ENCODE peak calls at places on chromosomes 2 and 18, in ten cellular contexts. A is NCI-H1092; F is HCT116; M is epithelial cell of esophagus; Z is ELR; P is activated T-cell treated with anti-CD3 and anti-CD28 coated beads, Interleukin-2, amount 50 U/mL, for 72 hours; X is M059J; K is A172; H is right lobe of liver; J is Calu3. G is an unnamed sample.

GRCh38 chr18:26091047-26091630 is 726 bp upstream of the SS18 start:
- DNase-seq in J (no peak), A (no peak), K (peak), Z (peak), X (peak), M (no peak), H (peak), P (no peak), F (peak), G (no peak)

GRCh38 chr18:58785171-58785805 is 79.4 kb upstream of the ZNF532 start:
- DNase-seq in M (peak), Z (peak), K (peak), A (no peak), H (no peak), X (peak), F (peak), J (peak), P (no peak), G (peak)

GRCh38 chr2:219079417-219079816 is 18.7 kb upstream of the IHH start:
- DNase-seq in M (peak), H (peak), Z (peak), J (no peak), X (peak), P (no peak), A (no peak), F (no peak), K (peak), G (peak)

GRCh38 chr2:205590759-205591158 is 91.5 kb upstream of the NRP2 start:
- DNase-seq in M (peak), P (no peak), X (peak), J (no peak), A (no peak), F (no peak), Z (peak), K (peak), H (no peak), G (peak)

GRCh38 chr2:133296396-133296795 is 271.9 kb downstream of the NCKAP5 start:
- DNase-seq in F (no peak), A (no peak), K (no peak), H (no peak), J (no peak), Z (no peak), M (peak), P (no peak), X (no peak), G (no peak)

GRCh38 chr2:176492583-176492982 is 223.3 kb downstream of the MTX2 start:
- DNase-seq in J (no peak), X (no peak), F (no peak), H (no peak), K (no peak), P (no peak), Z (no peak), M (no peak), A (no peak), G (no peak)

GRCh38 chr2:231425811-231426703 is 30.5 kb downstream of the B3GNT7 start:
- DNase-seq in Z (peak), P (no peak), K (peak), F (no peak), J (no peak), H (no peak), X (peak), A (no peak), M (no peak), G (peak)

GRCh38 chr2:61620244-61621159 is 82.3 kb upstream of the XPO1 start:
- DNase-seq in P (peak), H (no peak), F (peak), M (peak), X (peak), A (no peak), K (peak), Z (peak), J (peak), G (peak)

GRCh38 chr2:201860541-201861154 is 54.3 kb downstream of the CDK15 start:
- DNase-seq in F (peak), J (peak), A (peak), Z (peak), H (peak), K (peak), M (peak), X (peak), P (peak), G (peak)

GRCh38 chr2:99544608-99545007 is 54.8 kb upstream of the REV1 start:
- DNase-seq in X (no peak), P (no peak), F (no peak), H (no peak), M (no peak), J (no peak), A (no peak), K (no peak), Z (no peak), G (no peak)

GRCh38 chr2:15050483-15050882 is 418.0 kb downstream of the LRATD1 start:
- DNase-seq in X (peak), K (no peak), H (no peak), A (peak), Z (peak), M (peak), J (no peak), P (no peak), F (no peak), G (peak)

GRCh38 chr2:131542438-131543384 is 15.0 kb downstream of the CCDC74A start:
- DNase-seq in X (no peak), P (no peak), H (no peak), K (no peak), A (no peak), Z (no peak), M (no peak), J (no peak), F (no peak), G (no peak)

GRCh38 chr2:61993422-61994024 is 88.0 kb downstream of the COMMD1 start:
- DNase-seq in M (peak), P (peak), H (no peak), A (no peak), X (peak), J (peak), K (peak), Z (peak), F (peak), G (peak)

GRCh38 chr18:7117390-7118355 is at the start of gene LAMA1:
- DNase-seq in J (no peak), F (no peak), X (no peak), P (no peak), A (no peak), M (peak), Z (peak), H (no peak), K (no peak), G (no peak)

GRCh38 chr2:10339647-10340592 is 37.2 kb downstream of the HPCAL1 start:
- DNase-seq in F (no peak), Z (no peak), K (no peak), H (no peak), P (no peak), A (no peak), X (peak), J (no peak), M (peak), G (peak)

GRCh38 chr2:160062283-160063005 is at the start of gene PLA2R1:
- DNase-seq in Z (peak), H (no peak), M (peak), P (peak), F (no peak), J (peak), X (no peak), K (peak), A (no peak), G (peak)

GRCh38 chr18:2907459-2908145 is 60.8 kb downstream of the EMILIN2 start:
- DNase-seq in F (no peak), M (no peak), X (no peak), A (no peak), K (no peak), Z (no peak), J (no peak), P (no peak), H (no peak), G (no peak)

GRCh38 chr18:27844416-27844792 is 332.5 kb downstream of the CDH2 start:
- DNase-seq in M (no peak), H (no peak), P (no peak), Z (peak), A (no peak), F (no peak), X (peak), J (no peak), K (peak), G (peak)

GRCh38 chr18:63823516-63824219 is 48.5 kb downstream of the SERPINB7 start:
- DNase-seq in Z (peak), K (no peak), X (peak), A (no peak), H (no peak), P (peak), M (peak), F (peak), J (peak), G (peak)

GRCh38 chr18:22822841-22823508 is 110.2 kb upstream of the RBBP8 start:
- DNase-seq in P (no peak), Z (no peak), M (no peak), H (no peak), K (no peak), F (no peak), J (no peak), A (no peak), X (no peak), G (no peak)

GRCh38 chr2:119473621-119474370 is 42.1 kb downstream of the TMEM37 start:
- DNase-seq in P (no peak), F (no peak), X (no peak), J (no peak), H (no peak), Z (no peak), K (no peak), A (no peak), M (no peak), G (no peak)

GRCh38 chr2:105597011-105597830 is 147.5 kb upstream of the NCK2 start:
- DNase-seq in A (no peak), Z (no peak), P (no peak), J (no peak), M (no peak), K (no peak), H (no peak), X (no peak), F (no peak), G (no peak)

GRCh38 chr2:85506768-85507181 is 32.2 kb upstream of the MAT2A start:
- DNase-seq in J (no peak), H (no peak), M (no peak), F (no peak), P (no peak), K (no peak), X (peak), Z (no peak), A (no peak), G (no peak)

GRCh38 chr2:230886641-230887040 is 21.9 kb downstream of the ITM2C start:
- DNase-seq in K (no peak), Z (no peak), P (no peak), F (no peak), A (no peak), J (no peak), X (no peak), H (no peak), M (no peak), G (no peak)

GRCh38 chr2:170155723-170156253 is 22.2 kb upstream of the MYO3B start:
- DNase-seq in K (peak), H (no peak), F (no peak), Z (peak), X (peak), P (no peak), J (no peak), A (no peak), M (no peak), G (no peak)

GRCh38 chr18:43662657-43663056 is 385.4 kb upstream of the SYT4 start:
- DNase-seq in P (no peak), H (no peak), M (peak), J (peak), X (peak), A (no peak), Z (peak), K (peak), F (no peak), G (peak)